ENCODE peak calls at places on chromosomes 4 and X, in four cellular contexts. T, G, B and A are unnamed samples.

GRCh38 chr4:61772116-61772515 is 572.0 kb downstream of the ADGRL3 start:
- DNase-seq in T (no peak), G (no peak), B (no peak), A (no peak)

GRCh38 chr4:128810331-128810870 is 901 bp downstream of the JADE1 start:
- DNase-seq in T (no peak), G (peak; percentile 46), B (no peak), A (peak; percentile 32)

GRCh38 chrX:44748014-44748413 is 95.8 kb upstream of the DUSP21 start:
- DNase-seq in T (no peak), G (no peak), B (no peak), A (no peak)

GRCh38 chr4:64727960-64728359 is 318.7 kb upstream of the TECRL start:
- DNase-seq in T (no peak), G (no peak), B (no peak), A (no peak)

GRCh38 chr4:29549308-29549707 is 1170.9 kb upstream of the PCDH7 start:
- DNase-seq in T (no peak), G (peak; percentile 47), B (no peak), A (no peak)

GRCh38 chrX:103626855-103627254 is 1.9 kb upstream of the TCEAL1 start:
- DNase-seq in T (no peak), G (peak; percentile 55), B (no peak), A (no peak)

GRCh38 chrX:152637649-152638442 is at the start of gene GABRQ:
- DNase-seq in T (peak; percentile 63), G (no peak), B (no peak), A (peak; percentile 13)

GRCh38 chr4:141275834-141276233 is 55.1 kb downstream of the ZNF330 start:
- DNase-seq in T (no peak), G (peak; percentile 94), B (no peak), A (no peak)

GRCh38 chr4:77232653-77233052 is 75.6 kb downstream of the CCNG2 start:
- DNase-seq in T (no peak), G (peak; percentile 11), B (no peak), A (no peak)

GRCh38 chr4:40292313-40292759 is 42.8 kb upstream of the CHRNA9 start:
- DNase-seq in T (no peak), G (peak; percentile 12), B (no peak), A (no peak)

GRCh38 chr4:7261174-7261573 is 68.8 kb downstream of the SORCS2 start:
- DNase-seq in T (no peak), G (no peak), B (no peak), A (no peak)

GRCh38 chr4:151099976-151100417 is 569 bp downstream of the RPS3A start:
- DNase-seq in T (no peak), G (peak; percentile 25), B (no peak), A (no peak)

GRCh38 chr4:164856396-164856795 is 20.6 kb upstream of the APELA start:
- DNase-seq in T (no peak), G (no peak), B (no peak), A (no peak)

GRCh38 chrX:105315301-105315700 is 94.8 kb upstream of the TEX13A start:
- DNase-seq in T (no peak), G (peak; percentile 10), B (no peak), A (no peak)

GRCh38 chr4:151658959-151659593 is 101.7 kb downstream of the GATB start:
- DNase-seq in T (no peak), G (peak; percentile 67), B (no peak), A (no peak)

GRCh38 chr4:3835527-3836040 is 69.4 kb downstream of the ADRA2C start:
- DNase-seq in T (no peak), G (no peak), B (no peak), A (no peak)

GRCh38 chr4:26496207-26496783 is 6.0 kb upstream of the CCKAR start:
- DNase-seq in T (no peak), G (no peak), B (no peak), A (no peak)

GRCh38 chr4:141153751-141154510 is 20.7 kb upstream of the RNF150 start:
- DNase-seq in T (no peak), G (peak; percentile 59), B (no peak), A (no peak)

GRCh38 chr4:113411496-113411938 is 350.0 kb downstream of the CAMK2D start:
- DNase-seq in T (no peak), G (peak; percentile 97), B (no peak), A (no peak)

GRCh38 chr4:107712236-107712635 is 7.8 kb downstream of the PAPSS1 start:
- DNase-seq in T (no peak), G (no peak), B (no peak), A (no peak)

GRCh38 chr4:152415980-152416379 is 119.9 kb downstream of the FBXW7 start:
- DNase-seq in T (no peak), G (peak; percentile 56), B (no peak), A (no peak)

GRCh38 chrX:9464435-9465371 is at the start of gene TBL1X:
- DNase-seq in T (peak; percentile 76), G (peak; percentile 19), B (no peak), A (peak; percentile 64)

GRCh38 chr4:3513807-3514206 is 18.4 kb downstream of the LRPAP1 start:
- DNase-seq in T (no peak), G (no peak), B (no peak), A (no peak)

GRCh38 chr4:40576651-40577480 is 52.8 kb downstream of the RBM47 start:
- DNase-seq in T (peak; percentile 74), G (peak; percentile 91), B (peak; percentile 82), A (peak; percentile 49)

GRCh38 chrX:20285513-20285912 is 18.8 kb upstream of the RPS6KA3 start:
- DNase-seq in T (no peak), G (peak; percentile 30), B (no peak), A (no peak)

GRCh38 chrX:151776936-151777335 is 42.4 kb downstream of the CNGA2 start:
- DNase-seq in T (no peak), G (no peak), B (no peak), A (no peak)

GRCh38 chr4:99679976-99680375 is 22.3 kb upstream of the C4orf54 start:
- DNase-seq in T (no peak), G (no peak), B (no peak), A (no peak)

GRCh38 chrX:6821730-6822129 is 286.8 kb upstream of the VCX3A start:
- DNase-seq in T (no peak), G (no peak), B (no peak), A (no peak)

GRCh38 chrX:71111141-71111843 is at the start of gene IL2RG:
- DNase-seq in T (no peak), G (no peak), B (peak; percentile 87), A (no peak)

GRCh38 chr4:15751155-15751554 is 27.0 kb upstream of the CD38 start:
- DNase-seq in T (no peak), G (no peak), B (no peak), A (no peak)

GRCh38 chrX:42276982-42277690 is 353.8 kb upstream of the CASK start:
- DNase-seq in T (no peak), G (no peak), B (peak; percentile 8), A (no peak)

GRCh38 chrX:72305286-72306084 is at the start of gene CITED1:
- DNase-seq in T (no peak), G (no peak), B (no peak), A (no peak)
- H3K27me3 ChIP-seq in T (peaks cover 39% of the 10 kb centered on the region), G (peaks cover 90% of the 10 kb centered on the region), B (peaks cover 7% of the 10 kb centered on the region), A (peaks cover 28% of the 10 kb centered on the region)

DNA sequence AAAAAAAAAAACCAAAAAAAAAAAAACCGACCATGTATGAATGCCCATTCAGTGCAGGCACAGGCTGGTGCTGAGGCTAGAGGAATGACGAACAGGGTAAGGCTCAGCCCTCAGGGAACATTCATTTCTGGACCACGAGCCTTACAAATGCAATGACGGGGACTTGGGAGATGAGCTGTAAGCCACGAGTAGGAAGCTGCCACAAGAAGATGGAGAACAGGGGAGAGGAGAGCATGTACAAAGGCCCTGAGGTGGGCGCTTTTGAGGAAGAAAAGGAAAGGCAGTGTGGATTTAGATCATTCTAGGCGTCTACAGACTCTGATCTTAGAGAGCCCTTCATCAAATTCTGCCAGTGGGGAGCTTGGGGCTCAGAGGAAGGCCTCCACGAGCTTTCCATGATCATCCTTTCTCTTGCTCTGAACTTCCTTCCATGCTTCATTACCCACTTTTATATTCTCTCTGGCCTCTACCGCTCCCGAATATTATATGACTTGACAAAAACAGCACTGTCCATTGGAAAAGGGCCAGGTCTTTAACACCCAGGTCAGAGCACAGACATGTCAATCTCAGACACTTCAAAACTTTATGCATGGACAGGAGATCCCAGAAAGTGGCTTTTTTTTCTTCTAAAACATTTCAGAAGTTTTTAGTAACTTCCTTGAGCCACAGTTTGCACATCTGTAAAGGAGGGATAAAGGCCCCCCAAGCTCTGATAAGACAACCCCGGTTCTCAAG is 3.3 kb upstream of the ZNF518B start:
- DNase-seq in T (no peak), G (no peak), B (no peak), A (no peak)
- H3K27me3 ChIP-seq in T (peaks cover 25% of the 10 kb centered on the region), G (peaks cover 13% of the 10 kb centered on the region), B (no peaks in the 10 kb centered on the region), A (peaks cover 66% of the 10 kb centered on the region)

DNA sequence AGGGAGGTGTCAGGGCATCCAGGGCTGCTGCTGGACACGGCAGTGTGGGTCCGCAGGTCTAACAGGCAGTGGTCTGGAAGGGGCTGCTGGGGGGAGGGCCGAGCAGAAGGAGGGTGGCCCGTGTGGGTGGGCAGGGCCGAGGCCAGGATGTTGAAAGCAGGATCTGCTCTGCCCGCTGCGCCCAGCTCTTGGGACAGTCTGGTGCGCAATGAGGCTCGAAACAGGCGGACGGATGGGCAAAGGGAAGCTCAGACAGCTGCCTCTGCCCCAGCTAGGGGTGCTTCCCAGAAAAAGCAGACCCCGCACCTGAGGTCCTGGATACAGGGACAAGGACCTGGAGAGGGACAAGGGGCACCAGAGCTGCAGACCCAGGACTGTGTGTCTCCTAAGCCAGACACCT is 121.3 kb downstream of the FAM53A start:
- DNase-seq in T (no peak), G (no peak), B (no peak), A (no peak)
- H3K27me3 ChIP-seq in T (peaks cover 6% of the 10 kb centered on the region), G (peaks cover 45% of the 10 kb centered on the region), B (no peaks in the 10 kb centered on the region), A (peaks cover 96% of the 10 kb centered on the region)

GRCh38 chrX:16012250-16012649 is 111.1 kb upstream of the GRPR start:
- DNase-seq in T (no peak), G (no peak), B (no peak), A (no peak)
- H3K27me3 ChIP-seq in T (peaks cover 9% of the 10 kb centered on the region), G (peaks cover 3% of the 10 kb centered on the region), B (no peaks in the 10 kb centered on the region), A (no peaks in the 10 kb centered on the region)

GRCh38 chrX:140500427-140500826 is 4.4 kb downstream of the SOX3 start:
- DNase-seq in T (no peak), G (no peak), B (no peak), A (no peak)

GRCh38 chrX:140502491-140503229 is 2.2 kb downstream of the SOX3 start:
- DNase-seq in T (no peak), G (no peak), B (no peak), A (no peak)

GRCh38 chrX:140501940-140502468 is 2.9 kb downstream of the SOX3 start:
- DNase-seq in T (no peak), G (no peak), B (no peak), A (no peak)

GRCh38 chrX:140503230-140503585 is 1.7 kb downstream of the SOX3 start:
- DNase-seq in T (no peak), G (no peak), B (no peak), A (no peak)

GRCh38 chrX:140501321-140501720 is 3.5 kb downstream of the SOX3 start:
- DNase-seq in T (no peak), G (no peak), B (no peak), A (no peak)
- H3K27me3 ChIP-seq in T (peaks cover 50% of the 10 kb centered on the region), G (peaks cover 55% of the 10 kb centered on the region), B (no peaks in the 10 kb centered on the region), A (peaks cover 99% of the 10 kb centered on the region)